ENCODE peak calls at places on chromosomes 11 and 22, in six cellular contexts. B is heart left ventricle, N is Peyer's patch, D is body of pancreas, S is ovary, I is HCT116. U is an unnamed sample.

GRCh38 chr22:25208328-25208727 is 8.7 kb downstream of the CRYBB3 start:
- DNase-seq in B (no peak), N (no peak), D (no peak), S (no peak), I (no peak), U (no peak)

GRCh38 chr22:29167032-29167911 is 38.4 kb upstream of the EMID1 start:
- DNase-seq in B (no peak), N (peak; percentile 68), D (no peak), S (no peak), I (no peak), U (no peak)

GRCh38 chr11:63738720-63739360 is 29.7 kb downstream of the ZFTA start:
- DNase-seq in B (peak; percentile 60), N (peak; percentile 92), D (peak; percentile 85), S (peak; percentile 72), I (peak; percentile 64), U (peak; percentile 79)

GRCh38 chr11:15161746-15162145 is 47.0 kb downstream of the INSC start:
- DNase-seq in B (no peak), N (no peak), D (no peak), S (no peak), I (no peak), U (no peak)

GRCh38 chr11:21640491-21640890 is 552.4 kb upstream of the ANO5 start:
- DNase-seq in B (no peak), N (no peak), D (no peak), S (no peak), I (no peak), U (no peak)

GRCh38 chr22:44455151-44455962 is 42.7 kb downstream of the RTL6 start:
- DNase-seq in B (no peak), N (peak; percentile 77), D (peak; percentile 11), S (no peak), I (no peak), U (no peak)

GRCh38 chr11:36376315-36376887 is 80.3 kb downstream of the PRR5L start:
- DNase-seq in B (peak; percentile 67), N (peak; percentile 69), D (no peak), S (peak; percentile 33), I (no peak), U (no peak)

GRCh38 chr11:62552465-62552782 is 5.8 kb upstream of the AHNAK start:
- DNase-seq in B (no peak), N (no peak), D (no peak), S (no peak), I (no peak), U (no peak)

GRCh38 chr11:134611537-134611936 is 199.5 kb upstream of the B3GAT1 start:
- DNase-seq in B (no peak), N (no peak), D (no peak), S (no peak), I (no peak), U (no peak)

GRCh38 chr11:10192036-10192435 is 102.0 kb downstream of the SBF2 start:
- DNase-seq in B (no peak), N (no peak), D (no peak), S (no peak), I (no peak), U (no peak)

GRCh38 chr11:75565221-75565814 is 3.3 kb downstream of the SERPINH1 start:
- DNase-seq in B (peak; percentile 76), N (peak; percentile 67), D (peak; percentile 43), S (peak; percentile 65), I (no peak), U (no peak)

DNA sequence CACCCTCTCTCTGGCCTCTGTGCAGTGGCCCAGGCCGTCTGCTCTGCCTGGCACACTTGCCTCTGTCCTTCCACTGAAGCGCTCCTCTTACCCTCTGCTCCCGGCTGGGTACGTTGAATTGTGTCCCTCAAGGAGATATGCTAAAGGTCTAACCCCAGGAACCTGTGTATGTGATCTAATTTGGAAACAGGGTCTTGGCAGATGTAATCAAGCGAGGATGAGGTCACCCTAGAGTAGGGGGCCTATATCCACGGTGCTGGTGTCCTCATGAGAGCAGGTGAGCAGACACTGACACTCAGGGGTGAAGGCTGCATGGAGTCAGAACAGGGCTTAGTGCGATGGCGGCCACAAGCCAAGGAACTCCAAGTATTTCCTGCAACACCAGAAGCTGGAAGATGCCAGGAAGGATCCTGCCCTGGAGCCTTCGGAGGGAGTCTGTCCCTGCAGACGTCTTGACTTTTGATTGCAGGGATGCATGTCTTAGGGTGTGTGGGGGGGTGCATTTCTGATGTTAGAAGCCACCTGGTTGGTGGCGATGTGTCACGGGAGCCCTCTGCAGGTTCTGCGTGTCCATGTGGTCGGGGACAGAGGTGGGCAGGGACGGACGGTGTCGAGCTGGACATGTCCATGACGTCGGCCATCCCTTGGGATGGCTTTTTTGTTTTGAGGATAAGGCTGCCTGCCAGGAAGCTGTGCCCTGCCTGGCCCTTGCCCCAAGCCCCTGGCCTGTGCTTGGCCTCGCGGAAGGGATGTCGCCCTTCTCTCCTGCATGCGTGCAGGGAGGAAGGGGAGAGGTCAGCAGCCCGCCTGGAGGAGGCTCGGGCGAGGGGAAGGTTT is 68.6 kb downstream of the LRP5 start:
- DNase-seq in B (peak; percentile 59), N (no peak), D (no peak), S (no peak), I (no peak), U (no peak)
- H3K27ac ChIP-seq in B (peak overlapping the region; percentile 71), N (peak overlapping the region; percentile 71), D (peak overlapping the region; percentile 54), S (peak overlapping the region; percentile 49), I (no peak overlapping the region), U (peak overlapping the region; percentile 86)

DNA sequence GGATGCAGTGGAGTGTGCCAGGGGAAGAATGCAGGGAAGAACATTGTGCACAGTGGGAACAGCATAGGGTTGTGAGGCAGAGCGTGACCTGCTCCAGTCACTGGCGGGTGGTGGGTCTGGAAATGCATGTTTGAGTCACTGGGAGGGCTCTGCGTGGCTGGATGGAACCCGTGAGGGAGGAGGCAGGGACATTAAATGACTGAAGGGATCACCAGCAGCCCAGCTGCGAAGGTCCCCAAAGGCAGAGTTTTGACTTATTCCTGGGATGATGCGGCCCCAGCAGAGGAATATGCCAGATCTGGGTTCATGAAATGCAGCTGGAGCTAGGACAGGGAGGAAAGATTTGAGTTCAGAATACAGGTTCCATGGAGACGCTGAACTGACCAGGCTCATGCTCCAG is 104.0 kb upstream of the FGF3 start:
- DNase-seq in B (peak; percentile 32), N (no peak), D (no peak), S (no peak), I (no peak), U (peak; percentile 30)
- H3K9me3 ChIP-seq in B (no peaks in the 10 kb centered on the region), N (no peaks in the 10 kb centered on the region), D (no peaks in the 10 kb centered on the region), S (no peaks in the 10 kb centered on the region), I (no peaks in the 10 kb centered on the region), U (no peaks in the 10 kb centered on the region)

GRCh38 chr11:34844466-34845112 is 71.6 kb downstream of the APIP start:
- DNase-seq in B (no peak), N (no peak), D (no peak), S (no peak), I (no peak), U (no peak)

GRCh38 chr11:34837246-34837856 is 78.8 kb downstream of the APIP start:
- DNase-seq in B (no peak), N (no peak), D (no peak), S (no peak), I (no peak), U (no peak)

GRCh38 chr11:34846467-34846866 is 69.7 kb downstream of the APIP start:
- DNase-seq in B (no peak), N (no peak), D (no peak), S (no peak), I (no peak), U (no peak)

GRCh38 chr11:34839969-34840368 is 76.2 kb downstream of the APIP start:
- DNase-seq in B (no peak), N (no peak), D (no peak), S (no peak), I (no peak), U (no peak)

DNA sequence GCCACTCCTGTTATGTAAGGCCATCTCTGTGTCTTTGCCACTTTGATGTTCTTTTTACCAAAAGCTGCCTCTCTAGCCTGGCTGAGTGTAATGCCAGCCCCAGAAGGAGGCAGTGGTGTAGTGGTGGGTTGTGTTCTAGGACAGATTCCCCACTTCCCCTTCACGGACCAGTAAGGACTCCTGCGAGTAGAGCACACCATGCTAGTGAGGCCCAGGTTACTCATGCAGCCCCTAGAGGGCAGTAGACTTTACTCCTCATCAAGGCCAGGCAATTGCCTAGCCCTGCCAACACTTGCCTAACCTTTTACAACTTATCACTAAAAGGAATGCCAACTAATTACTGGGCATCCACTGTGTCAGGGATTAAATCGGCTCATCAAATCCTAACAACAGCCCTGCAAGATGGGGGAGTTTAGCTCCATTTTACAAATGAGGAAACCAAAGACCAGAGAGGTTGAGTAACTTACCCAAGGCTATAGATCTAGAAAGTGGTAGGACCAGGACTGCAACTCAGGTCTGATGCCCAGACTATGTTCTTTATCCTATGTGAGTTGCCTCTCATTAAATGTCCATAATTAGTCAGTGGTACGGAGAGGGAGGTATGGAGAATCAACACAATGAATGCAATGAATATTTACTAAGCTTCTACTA is 75.3 kb downstream of the APIP start:
- DNase-seq in B (no peak), N (peak; percentile 74), D (peak; percentile 62), S (no peak), I (peak; percentile 62), U (no peak)
- TF ChIP-seq POLR2A in B (no peak), N (no peak), D (no peak), S (no peak), I (no peak), U (no peak)

GRCh38 chr11:131640320-131640719 is 269.9 kb downstream of the NTM start:
- DNase-seq in B (no peak), N (no peak), D (no peak), S (no peak), I (no peak), U (no peak)
- H3K27ac ChIP-seq in B (no peak overlapping the region), N (no peak overlapping the region), D (no peak overlapping the region), S (no peak overlapping the region), I (no peak overlapping the region), U (no peak overlapping the region)

DNA sequence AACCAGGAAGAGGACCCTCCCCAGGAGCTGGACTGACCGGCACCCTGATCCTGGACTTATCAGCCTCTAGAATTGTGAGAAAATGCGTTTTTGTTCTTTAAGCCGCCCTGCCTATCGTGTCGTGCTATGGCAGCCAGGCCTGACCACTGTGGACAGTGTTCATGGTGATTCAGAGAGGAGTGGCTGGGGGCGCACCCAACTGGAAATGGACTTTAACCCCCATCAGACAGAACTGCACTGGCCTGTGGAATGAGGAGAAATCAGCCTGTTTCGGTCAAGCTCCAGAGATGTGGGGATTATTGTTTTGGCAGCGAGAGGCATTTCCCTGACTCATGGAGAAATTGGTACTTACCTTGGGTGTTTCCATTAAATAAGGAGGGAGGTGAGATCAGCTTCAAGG is 1437.8 kb downstream of the BRD1 start:
- DNase-seq in B (no peak), N (peak; percentile 34), D (no peak), S (no peak), I (no peak), U (no peak)
- H3K9me3 ChIP-seq in B (no peaks in the 10 kb centered on the region), N (no peaks in the 10 kb centered on the region), D (no peaks in the 10 kb centered on the region), S (no peaks in the 10 kb centered on the region), I (no peaks in the 10 kb centered on the region), U (peaks cover 10% of the 10 kb centered on the region)

DNA sequence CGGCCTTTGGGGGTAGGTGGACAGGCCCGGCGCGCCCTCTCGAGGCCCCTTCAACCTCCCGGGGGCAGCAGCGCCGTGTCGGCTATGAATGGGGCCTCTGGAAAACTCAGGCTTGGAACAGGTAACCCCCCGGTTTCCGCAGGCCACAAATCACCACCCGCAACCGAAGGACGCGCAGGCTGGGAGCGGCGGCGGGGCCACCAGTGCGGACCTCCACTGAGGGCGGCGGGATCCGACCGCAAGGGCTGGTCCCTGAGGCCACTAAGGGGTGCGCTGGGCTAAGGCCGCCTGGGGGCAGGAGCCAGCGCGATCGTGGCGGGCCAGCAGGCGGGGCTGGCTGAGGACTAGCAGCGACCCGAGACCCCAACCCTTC is 695 bp upstream of the ATF4 start:
- DNase-seq in B (peak; percentile 76), N (peak; percentile 81), D (peak; percentile 73), S (peak; percentile 70), I (no peak), U (no peak)
- TF ChIP-seq POLR2A in B (no peak), N (peak; percentile 3), D (peak; percentile 50), S (peak; percentile 76), I (peak; percentile 11), U (peak; percentile 54)

U was measured in breast epithelium.